ENCODE peak calls at places on chromosomes 12 and 14, in six cellular contexts. A, S, O, M, C and L are unnamed samples.

GRCh38 chr12:67698711-67699603 is 50.4 kb downstream of the DYRK2 start:
- DNase-seq in A (peak; percentile 48), S (peak; percentile 94), O (no peak), M (peak; percentile 58), C (no peak), L (peak; percentile 53)

GRCh38 chr12:62738611-62739010 is 196.3 kb downstream of the PPM1H start:
- DNase-seq in A (no peak), S (no peak), O (no peak), M (no peak), C (no peak), L (no peak)

GRCh38 chr12:57844725-57845477 is 1.6 kb downstream of the CTDSP2 start:
- DNase-seq in A (peak; percentile 92), S (peak; percentile 56), O (peak; percentile 67), M (peak; percentile 49), C (peak; percentile 85), L (peak; percentile 66)

GRCh38 chr12:41979574-41979973 is 165.1 kb downstream of the GXYLT1 start:
- DNase-seq in A (no peak), S (no peak), O (no peak), M (no peak), C (no peak), L (no peak)

GRCh38 chr12:107655281-107656065 is 30.1 kb upstream of the PWP1 start:
- DNase-seq in A (no peak), S (no peak), O (peak; percentile 33), M (no peak), C (no peak), L (no peak)

GRCh38 chr12:116642683-116643082 is 83.5 kb downstream of the MAP1LC3B2 start:
- DNase-seq in A (peak; percentile 8), S (peak; percentile 5), O (no peak), M (no peak), C (no peak), L (no peak)

GRCh38 chr12:131783915-131784541 is 44.2 kb upstream of the MMP17 start:
- DNase-seq in A (peak; percentile 86), S (peak; percentile 81), O (no peak), M (no peak), C (no peak), L (peak; percentile 80)

GRCh38 chr14:52119030-52119429 is 50.2 kb upstream of the NID2 start:
- DNase-seq in A (no peak), S (no peak), O (peak; percentile 41), M (no peak), C (no peak), L (no peak)

GRCh38 chr14:63654346-63654745 is 12.7 kb upstream of the WDR89 start:
- DNase-seq in A (peak; percentile 52), S (no peak), O (no peak), M (no peak), C (no peak), L (no peak)

GRCh38 chr12:46669720-46670119 is 156.1 kb downstream of the SLC38A4 start:
- DNase-seq in A (no peak), S (no peak), O (no peak), M (no peak), C (no peak), L (no peak)

GRCh38 chr14:91910201-91910600 is 37.3 kb downstream of the FBLN5 start:
- DNase-seq in A (no peak), S (no peak), O (no peak), M (no peak), C (no peak), L (no peak)

GRCh38 chr14:41604793-41605534 is 1.7 kb upstream of the LRFN5 start:
- DNase-seq in A (peak; percentile 79), S (no peak), O (no peak), M (no peak), C (peak; percentile 71), L (no peak)

GRCh38 chr12:49548822-49549648 is 10.2 kb downstream of the KCNH3 start:
- DNase-seq in A (peak; percentile 16), S (no peak), O (no peak), M (peak; percentile 82), C (peak; percentile 63), L (peak; percentile 59)
- TF ChIP-seq CTCF in A (peak; percentile 34), S (no peak), O (no peak), M (peak; percentile 36), C (peak; percentile 41), L (peak; percentile 38)

GRCh38 chr12:69241444-69242092 is 2.2 kb downstream of the CPSF6 start:
- DNase-seq in A (peak; percentile 17), S (no peak), O (no peak), M (no peak), C (no peak), L (no peak)

GRCh38 chr12:69240625-69240984 is 1.2 kb downstream of the CPSF6 start:
- DNase-seq in A (peak; percentile 23), S (peak; percentile 62), O (no peak), M (no peak), C (no peak), L (peak; percentile 45)

GRCh38 chr12:69239922-69240624 is 704 bp downstream of the CPSF6 start:
- DNase-seq in A (peak; percentile 31), S (peak; percentile 58), O (peak; percentile 73), M (no peak), C (peak; percentile 69), L (peak; percentile 46)

GRCh38 chr12:69238589-69239285 is 632 bp upstream of the CPSF6 start:
- DNase-seq in A (no peak), S (no peak), O (no peak), M (no peak), C (no peak), L (no peak)

GRCh38 chr12:69239286-69239921 is at the start of gene CPSF6:
- DNase-seq in A (peak; percentile 93), S (peak; percentile 98), O (peak; percentile 98), M (peak; percentile 94), C (peak; percentile 98), L (peak; percentile 95)
- TF ChIP-seq CTCF in A (no peak), S (no peak), O (no peak), M (no peak), C (no peak), L (no peak)

DNA sequence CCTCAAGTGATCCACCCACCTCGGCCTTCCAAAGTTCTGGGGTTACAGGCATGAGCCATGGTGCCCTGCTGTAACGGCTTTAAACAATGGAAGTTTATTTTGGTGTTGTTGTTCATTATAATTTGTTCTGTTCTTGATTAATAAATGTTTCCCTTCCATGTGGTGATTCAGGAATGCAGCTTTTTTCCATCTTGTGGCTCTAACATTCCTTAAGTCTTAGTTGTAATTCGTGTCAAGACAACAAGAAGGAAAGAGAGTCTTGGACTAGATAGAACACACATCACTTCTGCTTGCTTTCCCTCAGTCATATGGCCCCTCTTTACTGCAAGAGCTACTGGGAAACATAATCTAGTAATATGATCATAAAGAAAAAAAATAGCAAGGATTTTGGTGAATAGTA is 211.6 kb downstream of the SLC6A15 start:
- DNase-seq in A (no peak), S (no peak), O (no peak), M (no peak), C (no peak), L (no peak)
- TF ChIP-seq CTCF in A (no peak), S (no peak), O (no peak), M (no peak), C (no peak), L (no peak)

GRCh38 chr12:89525824-89526770 is at the start of gene POC1B:
- DNase-seq in A (peak; percentile 84), S (peak; percentile 84), O (peak; percentile 87), M (peak; percentile 79), C (peak; percentile 84), L (peak; percentile 85)
- TF ChIP-seq CTCF in A (no peak), S (no peak), O (no peak), M (no peak), C (peak; percentile 20), L (no peak)